ENCODE peak calls at places on chromosomes 3 and 15, in nine cellular contexts. L is A549, F is HFF-Myc, H is ovary, G is lower leg skin, W is epithelial cell of proximal tubule, J is cardiac fibroblast, B is right atrium auricular region, T is vagina. X is an unnamed sample.

GRCh38 chr3:108090701-108091497 is at the start of gene CD47:
- DNase-seq in L (peak), F (peak), H (peak), G (peak), W (no peak), J (peak), B (peak), T (peak), X (peak)

GRCh38 chr3:159928071-159928491 is 60.6 kb upstream of the IL12A start:
- DNase-seq in L (peak), F (no peak), H (no peak), G (no peak), W (no peak), J (peak), B (no peak), T (no peak), X (no peak)

GRCh38 chr3:177427540-177427939 is 230.3 kb upstream of the TBL1XR1 start:
- DNase-seq in L (no peak), F (no peak), H (no peak), G (no peak), W (no peak), J (peak), B (no peak), T (no peak), X (no peak)

GRCh38 chr3:139353920-139354556 is 10.2 kb downstream of the MRPS22 start:
- DNase-seq in L (peak), F (peak), H (no peak), G (no peak), W (no peak), J (peak), B (no peak), T (no peak), X (no peak)

GRCh38 chr3:197942956-197943556 is 6.9 kb upstream of the RPL35A start:
- DNase-seq in L (no peak), F (peak), H (no peak), G (no peak), W (no peak), J (peak), B (no peak), T (no peak), X (no peak)

GRCh38 chr3:196793224-196793623 is 53.6 kb downstream of the PAK2 start:
- DNase-seq in L (peak), F (peak), H (no peak), G (no peak), W (peak), J (peak), B (no peak), T (no peak), X (peak)

GRCh38 chr3:64859625-64860590 is 172.1 kb upstream of the ADAMTS9 start:
- DNase-seq in L (no peak), F (peak), H (no peak), G (no peak), W (no peak), J (peak), B (no peak), T (no peak), X (no peak)

GRCh38 chr3:196632033-196632751 is 7.3 kb upstream of the NRROS start:
- DNase-seq in L (peak), F (no peak), H (peak), G (peak), W (no peak), J (peak), B (peak), T (no peak), X (no peak)

GRCh38 chr3:124854027-124854426 is 33.1 kb downstream of the ITGB5 start:
- DNase-seq in L (no peak), F (peak), H (no peak), G (no peak), W (no peak), J (peak), B (no peak), T (no peak), X (no peak)

GRCh38 chr3:100516232-100516631 is 23.8 kb downstream of the TMEM45A start:
- DNase-seq in L (no peak), F (no peak), H (no peak), G (no peak), W (no peak), J (peak), B (no peak), T (no peak), X (no peak)

GRCh38 chr3:45677841-45678240 is 11.4 kb upstream of the SACM1L start:
- DNase-seq in L (no peak), F (no peak), H (no peak), G (no peak), W (no peak), J (no peak), B (no peak), T (no peak), X (no peak)

GRCh38 chr3:134381048-134381447 is 6.8 kb upstream of the AMOTL2 start:
- DNase-seq in L (no peak), F (no peak), H (no peak), G (no peak), W (no peak), J (no peak), B (no peak), T (no peak), X (no peak)

GRCh38 chr15:32918481-32919026 is 200.8 kb downstream of the GREM1 start:
- DNase-seq in L (no peak), F (no peak), H (no peak), G (no peak), W (no peak), J (no peak), B (no peak), T (no peak), X (no peak)

GRCh38 chr15:75028991-75029377 is 5.6 kb downstream of the PPCDC start:
- DNase-seq in L (no peak), F (no peak), H (no peak), G (no peak), W (no peak), J (no peak), B (no peak), T (no peak), X (no peak)

GRCh38 chr3:156166808-156167207 is 46.4 kb downstream of the KCNAB1 start:
- DNase-seq in L (no peak), F (no peak), H (no peak), G (no peak), W (no peak), J (no peak), B (no peak), T (no peak), X (no peak)

GRCh38 chr3:117706037-117706436 is 996.5 kb downstream of the TUSC7 start:
- DNase-seq in L (no peak), F (peak), H (no peak), G (no peak), W (no peak), J (peak), B (no peak), T (no peak), X (peak)

GRCh38 chr3:178802259-178802658 is 266.0 kb downstream of the KCNMB2 start:
- DNase-seq in L (no peak), F (no peak), H (no peak), G (no peak), W (no peak), J (no peak), B (no peak), T (no peak), X (no peak)

GRCh38 chr3:169440926-169441325 is 222.6 kb downstream of the MECOM start:
- DNase-seq in L (no peak), F (no peak), H (no peak), G (no peak), W (no peak), J (no peak), B (no peak), T (no peak), X (no peak)

GRCh38 chr3:15386352-15386751 is 41.0 kb downstream of the METTL6 start:
- DNase-seq in L (no peak), F (no peak), H (no peak), G (no peak), W (no peak), J (no peak), B (no peak), T (no peak), X (no peak)

GRCh38 chr15:36106640-36107335 is 472.6 kb upstream of the CDIN1 start:
- DNase-seq in L (no peak), F (no peak), H (no peak), G (no peak), W (peak), J (peak), B (no peak), T (no peak), X (no peak)

GRCh38 chr3:46663611-46664135 is 29.8 kb downstream of the ALS2CL start:
- DNase-seq in L (no peak), F (no peak), H (peak), G (peak), W (no peak), J (no peak), B (peak), T (peak), X (no peak)

GRCh38 chr3:25910997-25911396 is 121.1 kb downstream of the OXSM start:
- DNase-seq in L (no peak), F (no peak), H (no peak), G (no peak), W (no peak), J (peak), B (no peak), T (no peak), X (no peak)

GRCh38 chr15:47717036-47717611 is at the start of gene SEMA6D:
- DNase-seq in L (peak), F (peak), H (peak), G (peak), W (no peak), J (peak), B (peak), T (no peak), X (peak)

GRCh38 chr3:174168538-174169254 is 690.4 kb upstream of the NAALADL2 start:
- DNase-seq in L (no peak), F (no peak), H (no peak), G (no peak), W (no peak), J (no peak), B (no peak), T (no peak), X (no peak)

GRCh38 chr3:55859305-55859704 is 372.2 kb upstream of the WNT5A start:
- DNase-seq in L (no peak), F (no peak), H (no peak), G (no peak), W (no peak), J (no peak), B (no peak), T (no peak), X (no peak)

GRCh38 chr3:81274671-81275070 is 486.8 kb downstream of the GBE1 start:
- DNase-seq in L (no peak), F (no peak), H (no peak), G (no peak), W (no peak), J (peak), B (no peak), T (no peak), X (no peak)

GRCh38 chr15:94266000-94266399 is 34.6 kb downstream of the MCTP2 start:
- DNase-seq in L (no peak), F (no peak), H (no peak), G (no peak), W (no peak), J (no peak), B (no peak), T (no peak), X (no peak)

GRCh38 chr3:128482857-128483656 is 9.9 kb downstream of the GATA2 start:
- DNase-seq in L (no peak), F (peak), H (no peak), G (no peak), W (no peak), J (peak), B (no peak), T (no peak), X (peak)

GRCh38 chr3:32508731-32509130 is 6.1 kb upstream of the CMTM6 start:
- DNase-seq in L (no peak), F (peak), H (no peak), G (no peak), W (no peak), J (peak), B (no peak), T (no peak), X (no peak)

GRCh38 chr15:96273317-96274086 is 57.0 kb upstream of the NR2F2 start:
- DNase-seq in L (peak), F (peak), H (no peak), G (no peak), W (peak), J (peak), B (no peak), T (no peak), X (peak)

GRCh38 chr15:69873807-69874206 is 223.9 kb downstream of the TLE3 start:
- DNase-seq in L (no peak), F (no peak), H (no peak), G (no peak), W (no peak), J (no peak), B (no peak), T (no peak), X (no peak)

GRCh38 chr15:69874321-69874720 is 223.4 kb downstream of the TLE3 start:
- DNase-seq in L (no peak), F (no peak), H (no peak), G (no peak), W (no peak), J (no peak), B (no peak), T (no peak), X (no peak)

GRCh38 chr15:69880616-69881309 is 217.0 kb downstream of the TLE3 start:
- DNase-seq in L (no peak), F (no peak), H (no peak), G (no peak), W (no peak), J (no peak), B (no peak), T (no peak), X (no peak)

GRCh38 chr15:69876556-69876955 is 221.2 kb downstream of the TLE3 start:
- DNase-seq in L (no peak), F (no peak), H (no peak), G (no peak), W (no peak), J (no peak), B (no peak), T (no peak), X (no peak)

GRCh38 chr15:69876030-69876429 is 221.7 kb downstream of the TLE3 start:
- DNase-seq in L (no peak), F (no peak), H (no peak), G (no peak), W (no peak), J (no peak), B (no peak), T (no peak), X (no peak)
- TF ChIP-seq CTCF in L (no peak), F (no peak), H (no peak), G (no peak), W (no peak), J (no peak), B (no peak), T (no peak), X (no peak)

GRCh38 chr3:98734737-98735136 is 28.4 kb upstream of the ST3GAL6 start:
- DNase-seq in L (no peak), F (no peak), H (no peak), G (no peak), W (no peak), J (peak), B (no peak), T (no peak), X (no peak)
- H3K4me3 ChIP-seq in L (no peak), F (no peak), H (no peak), G (no peak), W (no peak), J (peak), B (no peak), T (no peak), X (no peak)

GRCh38 chr15:29403778-29404177 is 134.2 kb upstream of the NSMCE3 start:
- DNase-seq in L (no peak), F (no peak), H (no peak), G (no peak), W (no peak), J (no peak), B (no peak), T (no peak), X (no peak)
- TF ChIP-seq CTCF in L (no peak), F (no peak), H (no peak), G (no peak), W (no peak), J (no peak), B (no peak), T (no peak), X (no peak)

DNA sequence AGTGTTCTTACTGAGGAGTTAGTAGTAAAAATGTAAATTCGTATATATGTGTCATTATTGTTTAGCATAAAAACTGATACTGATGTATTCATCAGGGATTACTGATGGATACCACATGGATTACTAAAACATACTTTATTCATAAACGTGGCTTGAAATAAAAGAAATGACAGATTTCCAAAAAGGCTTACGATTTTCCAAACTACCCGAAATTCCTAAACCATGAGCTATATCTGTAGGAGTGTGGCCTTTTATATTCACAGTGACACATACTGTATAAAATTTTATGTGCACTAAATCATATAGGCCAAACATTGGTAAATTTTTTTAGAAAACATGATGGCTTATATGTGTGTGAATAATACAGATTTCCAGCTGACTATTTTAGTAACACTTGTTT is 6.9 kb downstream of the TSC22D2 start:
- DNase-seq in L (no peak), F (no peak), H (no peak), G (no peak), W (no peak), J (peak), B (no peak), T (no peak), X (no peak)
- H3K4me3 ChIP-seq in L (no peak), F (peak), H (no peak), G (no peak), W (no peak), J (no peak), B (no peak), T (peak), X (no peak)

GRCh38 chr3:185460719-185461350 is 38.0 kb downstream of the TMEM41A start:
- DNase-seq in L (peak), F (no peak), H (no peak), G (no peak), W (no peak), J (peak), B (no peak), T (no peak), X (no peak)
- TF ChIP-seq CTCF in L (peak), F (peak), H (no peak), G (no peak), W (peak), J (no peak), B (no peak), T (no peak), X (peak)

GRCh38 chr15:79560384-79560783 is 128.2 kb downstream of the MINAR1 start:
- DNase-seq in L (no peak), F (no peak), H (no peak), G (no peak), W (no peak), J (no peak), B (no peak), T (no peak), X (no peak)

GRCh38 chr15:79562538-79563298 is 130.6 kb downstream of the MINAR1 start:
- DNase-seq in L (no peak), F (no peak), H (no peak), G (no peak), W (no peak), J (no peak), B (no peak), T (no peak), X (no peak)
- H3K4me3 ChIP-seq in L (no peak), F (no peak), H (no peak), G (no peak), W (no peak), J (no peak), B (no peak), T (no peak), X (no peak)

GRCh38 chr3:484302-484701 is 287.7 kb downstream of the CHL1 start:
- DNase-seq in L (no peak), F (no peak), H (no peak), G (no peak), W (no peak), J (no peak), B (no peak), T (no peak), X (no peak)

GRCh38 chr3:487580-487979 is 291.0 kb downstream of the CHL1 start:
- DNase-seq in L (no peak), F (no peak), H (no peak), G (no peak), W (no peak), J (peak), B (no peak), T (no peak), X (no peak)

GRCh38 chr3:480070-480469 is 283.5 kb downstream of the CHL1 start:
- DNase-seq in L (no peak), F (no peak), H (no peak), G (no peak), W (no peak), J (no peak), B (no peak), T (no peak), X (no peak)

GRCh38 chr3:482479-482878 is 285.9 kb downstream of the CHL1 start:
- DNase-seq in L (no peak), F (no peak), H (no peak), G (no peak), W (no peak), J (no peak), B (no peak), T (no peak), X (no peak)

DNA sequence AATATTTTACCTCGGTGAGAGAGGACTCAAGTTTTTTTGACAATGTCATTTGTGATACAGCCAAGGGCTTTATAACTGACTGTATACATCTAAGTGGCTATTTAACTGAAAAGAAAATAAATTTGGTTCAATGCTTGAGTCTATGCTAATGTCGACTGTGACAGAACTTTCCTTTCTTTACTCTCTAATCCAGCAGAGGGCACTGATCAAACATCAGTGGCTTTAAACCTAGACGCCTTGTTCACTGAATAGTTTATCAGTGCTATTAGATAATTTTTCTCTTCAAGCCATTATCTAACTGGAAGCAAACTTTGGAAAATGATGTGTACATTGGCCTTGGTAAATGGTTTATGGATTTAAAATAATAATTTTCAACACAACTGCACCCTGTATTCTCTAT is 285.1 kb downstream of the CHL1 start:
- DNase-seq in L (no peak), F (no peak), H (no peak), G (no peak), W (no peak), J (peak), B (no peak), T (no peak), X (no peak)
- TF ChIP-seq CTCF in L (peak), F (no peak), H (no peak), G (no peak), W (peak), J (no peak), B (peak), T (no peak), X (no peak)

X was measured in AG09309.